ENCODE peak calls at places on chromosomes 4 and X, in eight cellular contexts. One of them, this sample, is unnamed.

GRCh38 chr4:87506974-87507701 is 22.0 kb downstream of the SPARCL1 start:
- DNase-seq in RCC 7860: no peak
- DNase-seq in effector CD4-positive, alpha-beta T cell: no peak
- DNase-seq in RWPE1: no peak
- DNase-seq in activated naive CD4-positive, alpha-beta T cell treated with anti-CD3 and anti-CD28 coated beads, Interleukin-2, amount 50 U/mL, for 16 hours: no peak
- DNase-seq in left ventricle myocardium inferior: no peak
- DNase-seq in type B pancreatic cell: no peak
- DNase-seq in islet precursor cell: no peak
- DNase-seq in this sample: no peak

GRCh38 chr4:17502764-17503163 is 9.1 kb downstream of the QDPR start:
- DNase-seq in RCC 7860: peak; percentile 88
- DNase-seq in effector CD4-positive, alpha-beta T cell: no peak
- DNase-seq in RWPE1: no peak
- DNase-seq in activated naive CD4-positive, alpha-beta T cell treated with anti-CD3 and anti-CD28 coated beads, Interleukin-2, amount 50 U/mL, for 16 hours: no peak
- DNase-seq in left ventricle myocardium inferior: no peak
- DNase-seq in type B pancreatic cell: no peak
- DNase-seq in islet precursor cell: no peak
- DNase-seq in this sample: peak; percentile 18

GRCh38 chr4:138439143-138439581 is 197.0 kb upstream of the SLC7A11 start:
- DNase-seq in RCC 7860: no peak
- DNase-seq in effector CD4-positive, alpha-beta T cell: no peak
- DNase-seq in RWPE1: no peak
- DNase-seq in activated naive CD4-positive, alpha-beta T cell treated with anti-CD3 and anti-CD28 coated beads, Interleukin-2, amount 50 U/mL, for 16 hours: no peak
- DNase-seq in left ventricle myocardium inferior: no peak
- DNase-seq in type B pancreatic cell: no peak
- DNase-seq in islet precursor cell: no peak
- DNase-seq in this sample: no peak

GRCh38 chr4:74120086-74120485 is 21.1 kb upstream of the CXCL2 start:
- DNase-seq in RCC 7860: no peak
- DNase-seq in effector CD4-positive, alpha-beta T cell: no peak
- DNase-seq in RWPE1: no peak
- DNase-seq in activated naive CD4-positive, alpha-beta T cell treated with anti-CD3 and anti-CD28 coated beads, Interleukin-2, amount 50 U/mL, for 16 hours: no peak
- DNase-seq in left ventricle myocardium inferior: no peak
- DNase-seq in type B pancreatic cell: no peak
- DNase-seq in islet precursor cell: no peak
- DNase-seq in this sample: no peak

GRCh38 chr4:30716158-30716557 is 4.0 kb upstream of the PCDH7 start:
- DNase-seq in RCC 7860: peak; percentile 40
- DNase-seq in effector CD4-positive, alpha-beta T cell: no peak
- DNase-seq in RWPE1: peak; percentile 23
- DNase-seq in activated naive CD4-positive, alpha-beta T cell treated with anti-CD3 and anti-CD28 coated beads, Interleukin-2, amount 50 U/mL, for 16 hours: no peak
- DNase-seq in left ventricle myocardium inferior: no peak
- DNase-seq in type B pancreatic cell: no peak
- DNase-seq in islet precursor cell: no peak
- DNase-seq in this sample: peak; percentile 57

GRCh38 chrX:40867352-40867751 is 132.0 kb upstream of the MED14 start:
- DNase-seq in RCC 7860: peak; percentile 53
- DNase-seq in effector CD4-positive, alpha-beta T cell: no peak
- DNase-seq in RWPE1: peak; percentile 80
- DNase-seq in activated naive CD4-positive, alpha-beta T cell treated with anti-CD3 and anti-CD28 coated beads, Interleukin-2, amount 50 U/mL, for 16 hours: no peak
- DNase-seq in left ventricle myocardium inferior: no peak
- DNase-seq in type B pancreatic cell: no peak
- DNase-seq in islet precursor cell: peak; percentile 71
- DNase-seq in this sample: peak; percentile 33

GRCh38 chr4:157575339-157575738 is 354.8 kb downstream of the GRIA2 start:
- DNase-seq in RCC 7860: no peak
- DNase-seq in effector CD4-positive, alpha-beta T cell: no peak
- DNase-seq in RWPE1: no peak
- DNase-seq in activated naive CD4-positive, alpha-beta T cell treated with anti-CD3 and anti-CD28 coated beads, Interleukin-2, amount 50 U/mL, for 16 hours: no peak
- DNase-seq in left ventricle myocardium inferior: no peak
- DNase-seq in type B pancreatic cell: no peak
- DNase-seq in islet precursor cell: no peak
- DNase-seq in this sample: no peak

GRCh38 chrX:16786791-16787735 is 797 bp downstream of the TXLNG start:
- DNase-seq in RCC 7860: no peak
- DNase-seq in effector CD4-positive, alpha-beta T cell: peak; percentile 32
- DNase-seq in RWPE1: no peak
- DNase-seq in activated naive CD4-positive, alpha-beta T cell treated with anti-CD3 and anti-CD28 coated beads, Interleukin-2, amount 50 U/mL, for 16 hours: peak; percentile 52
- DNase-seq in left ventricle myocardium inferior: no peak
- DNase-seq in type B pancreatic cell: no peak
- DNase-seq in islet precursor cell: peak; percentile 53
- DNase-seq in this sample: no peak

GRCh38 chrX:397575-397974 is 10.9 kb upstream of the PPP2R3B start:
- DNase-seq in RCC 7860: no peak
- DNase-seq in effector CD4-positive, alpha-beta T cell: no peak
- DNase-seq in RWPE1: no peak
- DNase-seq in activated naive CD4-positive, alpha-beta T cell treated with anti-CD3 and anti-CD28 coated beads, Interleukin-2, amount 50 U/mL, for 16 hours: no peak
- DNase-seq in left ventricle myocardium inferior: peak; percentile 38
- DNase-seq in type B pancreatic cell: no peak
- DNase-seq in islet precursor cell: peak; percentile 86
- DNase-seq in this sample: no peak

GRCh38 chr4:61406677-61407076 is 206.6 kb downstream of the ADGRL3 start:
- DNase-seq in RCC 7860: no peak
- DNase-seq in effector CD4-positive, alpha-beta T cell: no peak
- DNase-seq in RWPE1: no peak
- DNase-seq in activated naive CD4-positive, alpha-beta T cell treated with anti-CD3 and anti-CD28 coated beads, Interleukin-2, amount 50 U/mL, for 16 hours: no peak
- DNase-seq in left ventricle myocardium inferior: no peak
- DNase-seq in type B pancreatic cell: no peak
- DNase-seq in islet precursor cell: no peak
- DNase-seq in this sample: no peak

GRCh38 chrX:115690554-115691216 is 129.7 kb downstream of the PLS3 start:
- DNase-seq in RCC 7860: peak; percentile 7
- DNase-seq in effector CD4-positive, alpha-beta T cell: peak; percentile 23
- DNase-seq in RWPE1: peak; percentile 32
- DNase-seq in activated naive CD4-positive, alpha-beta T cell treated with anti-CD3 and anti-CD28 coated beads, Interleukin-2, amount 50 U/mL, for 16 hours: peak; percentile 21
- DNase-seq in left ventricle myocardium inferior: no peak
- DNase-seq in type B pancreatic cell: peak; percentile 74
- DNase-seq in islet precursor cell: peak; percentile 88
- DNase-seq in this sample: peak; percentile 62

GRCh38 chr4:6480532-6481088 is 8.2 kb upstream of the PPP2R2C start:
- DNase-seq in RCC 7860: peak; percentile 67
- DNase-seq in effector CD4-positive, alpha-beta T cell: no peak
- DNase-seq in RWPE1: no peak
- DNase-seq in activated naive CD4-positive, alpha-beta T cell treated with anti-CD3 and anti-CD28 coated beads, Interleukin-2, amount 50 U/mL, for 16 hours: no peak
- DNase-seq in left ventricle myocardium inferior: no peak
- DNase-seq in type B pancreatic cell: no peak
- DNase-seq in islet precursor cell: peak; percentile 24
- DNase-seq in this sample: peak; percentile 29

GRCh38 chr4:79399076-79399475 is 9.0 kb downstream of the GK2 start:
- DNase-seq in RCC 7860: no peak
- DNase-seq in effector CD4-positive, alpha-beta T cell: no peak
- DNase-seq in RWPE1: no peak
- DNase-seq in activated naive CD4-positive, alpha-beta T cell treated with anti-CD3 and anti-CD28 coated beads, Interleukin-2, amount 50 U/mL, for 16 hours: no peak
- DNase-seq in left ventricle myocardium inferior: no peak
- DNase-seq in type B pancreatic cell: no peak
- DNase-seq in islet precursor cell: no peak
- DNase-seq in this sample: no peak

GRCh38 chrX:48493890-48494364 is 14.9 kb upstream of the PORCN start:
- DNase-seq in RCC 7860: no peak
- DNase-seq in effector CD4-positive, alpha-beta T cell: no peak
- DNase-seq in RWPE1: no peak
- DNase-seq in activated naive CD4-positive, alpha-beta T cell treated with anti-CD3 and anti-CD28 coated beads, Interleukin-2, amount 50 U/mL, for 16 hours: no peak
- DNase-seq in left ventricle myocardium inferior: no peak
- DNase-seq in type B pancreatic cell: no peak
- DNase-seq in islet precursor cell: peak; percentile 85
- DNase-seq in this sample: peak; percentile 74

GRCh38 chrX:124194903-124195302 is 137.6 kb upstream of the TEX13D start:
- DNase-seq in RCC 7860: no peak
- DNase-seq in effector CD4-positive, alpha-beta T cell: no peak
- DNase-seq in RWPE1: no peak
- DNase-seq in activated naive CD4-positive, alpha-beta T cell treated with anti-CD3 and anti-CD28 coated beads, Interleukin-2, amount 50 U/mL, for 16 hours: no peak
- DNase-seq in left ventricle myocardium inferior: no peak
- DNase-seq in type B pancreatic cell: no peak
- DNase-seq in islet precursor cell: no peak
- DNase-seq in this sample: no peak

GRCh38 chrX:66045894-66046293 is 6.0 kb upstream of the VSIG4 start:
- DNase-seq in RCC 7860: no peak
- DNase-seq in effector CD4-positive, alpha-beta T cell: no peak
- DNase-seq in RWPE1: no peak
- DNase-seq in activated naive CD4-positive, alpha-beta T cell treated with anti-CD3 and anti-CD28 coated beads, Interleukin-2, amount 50 U/mL, for 16 hours: no peak
- DNase-seq in left ventricle myocardium inferior: no peak
- DNase-seq in type B pancreatic cell: no peak
- DNase-seq in islet precursor cell: no peak
- DNase-seq in this sample: no peak

GRCh38 chrX:18173494-18174180 is 47.0 kb downstream of the BEND2 start:
- DNase-seq in RCC 7860: no peak
- DNase-seq in effector CD4-positive, alpha-beta T cell: no peak
- DNase-seq in RWPE1: no peak
- DNase-seq in activated naive CD4-positive, alpha-beta T cell treated with anti-CD3 and anti-CD28 coated beads, Interleukin-2, amount 50 U/mL, for 16 hours: no peak
- DNase-seq in left ventricle myocardium inferior: peak; percentile 38
- DNase-seq in type B pancreatic cell: no peak
- DNase-seq in islet precursor cell: no peak
- DNase-seq in this sample: no peak

GRCh38 chr4:165369522-165369921 is 9.3 kb upstream of the CPE start:
- DNase-seq in RCC 7860: no peak
- DNase-seq in effector CD4-positive, alpha-beta T cell: no peak
- DNase-seq in RWPE1: no peak
- DNase-seq in activated naive CD4-positive, alpha-beta T cell treated with anti-CD3 and anti-CD28 coated beads, Interleukin-2, amount 50 U/mL, for 16 hours: no peak
- DNase-seq in left ventricle myocardium inferior: no peak
- DNase-seq in type B pancreatic cell: no peak
- DNase-seq in islet precursor cell: no peak
- DNase-seq in this sample: no peak

GRCh38 chrX:16711219-16712115 is 1.0 kb downstream of the CTPS2 start:
- DNase-seq in RCC 7860: no peak
- DNase-seq in effector CD4-positive, alpha-beta T cell: no peak
- DNase-seq in RWPE1: peak; percentile 5
- DNase-seq in activated naive CD4-positive, alpha-beta T cell treated with anti-CD3 and anti-CD28 coated beads, Interleukin-2, amount 50 U/mL, for 16 hours: peak; percentile 7
- DNase-seq in left ventricle myocardium inferior: peak; percentile 16
- DNase-seq in type B pancreatic cell: no peak
- DNase-seq in islet precursor cell: no peak
- DNase-seq in this sample: no peak

GRCh38 chr4:76275486-76276126 is 24.1 kb downstream of the FAM47E start:
- DNase-seq in RCC 7860: no peak
- DNase-seq in effector CD4-positive, alpha-beta T cell: no peak
- DNase-seq in RWPE1: no peak
- DNase-seq in activated naive CD4-positive, alpha-beta T cell treated with anti-CD3 and anti-CD28 coated beads, Interleukin-2, amount 50 U/mL, for 16 hours: no peak
- DNase-seq in left ventricle myocardium inferior: no peak
- DNase-seq in type B pancreatic cell: no peak
- DNase-seq in islet precursor cell: no peak
- DNase-seq in this sample: no peak

GRCh38 chr4:135238940-135239339 is 1037.4 kb upstream of the PABPC4L start:
- DNase-seq in RCC 7860: no peak
- DNase-seq in effector CD4-positive, alpha-beta T cell: no peak
- DNase-seq in RWPE1: no peak
- DNase-seq in activated naive CD4-positive, alpha-beta T cell treated with anti-CD3 and anti-CD28 coated beads, Interleukin-2, amount 50 U/mL, for 16 hours: no peak
- DNase-seq in left ventricle myocardium inferior: no peak
- DNase-seq in type B pancreatic cell: no peak
- DNase-seq in islet precursor cell: no peak
- DNase-seq in this sample: no peak

GRCh38 chrX:103254171-103254824 is 657 bp downstream of the TCEAL8 start:
- DNase-seq in RCC 7860: no peak
- DNase-seq in effector CD4-positive, alpha-beta T cell: no peak
- DNase-seq in RWPE1: peak; percentile 41
- DNase-seq in activated naive CD4-positive, alpha-beta T cell treated with anti-CD3 and anti-CD28 coated beads, Interleukin-2, amount 50 U/mL, for 16 hours: peak; percentile 26
- DNase-seq in left ventricle myocardium inferior: peak; percentile 26
- DNase-seq in type B pancreatic cell: no peak
- DNase-seq in islet precursor cell: peak; percentile 98
- DNase-seq in this sample: peak; percentile 75

GRCh38 chrX:140949231-140949630 is 53.2 kb upstream of the SPANXB1 start:
- DNase-seq in RCC 7860: no peak
- DNase-seq in effector CD4-positive, alpha-beta T cell: no peak
- DNase-seq in RWPE1: peak; percentile 1
- DNase-seq in activated naive CD4-positive, alpha-beta T cell treated with anti-CD3 and anti-CD28 coated beads, Interleukin-2, amount 50 U/mL, for 16 hours: no peak
- DNase-seq in left ventricle myocardium inferior: no peak
- DNase-seq in type B pancreatic cell: no peak
- DNase-seq in islet precursor cell: no peak
- DNase-seq in this sample: peak; percentile 51

GRCh38 chrX:95059909-95060308 is 1385.9 kb downstream of the FAM133A start:
- DNase-seq in RCC 7860: no peak
- DNase-seq in effector CD4-positive, alpha-beta T cell: no peak
- DNase-seq in RWPE1: no peak
- DNase-seq in activated naive CD4-positive, alpha-beta T cell treated with anti-CD3 and anti-CD28 coated beads, Interleukin-2, amount 50 U/mL, for 16 hours: no peak
- DNase-seq in left ventricle myocardium inferior: no peak
- DNase-seq in type B pancreatic cell: no peak
- DNase-seq in islet precursor cell: no peak
- DNase-seq in this sample: no peak

GRCh38 chr4:57043304-57044251 is 64.9 kb downstream of the POLR2B start:
- DNase-seq in RCC 7860: no peak
- DNase-seq in effector CD4-positive, alpha-beta T cell: no peak
- DNase-seq in RWPE1: no peak
- DNase-seq in activated naive CD4-positive, alpha-beta T cell treated with anti-CD3 and anti-CD28 coated beads, Interleukin-2, amount 50 U/mL, for 16 hours: no peak
- DNase-seq in left ventricle myocardium inferior: no peak
- DNase-seq in type B pancreatic cell: no peak
- DNase-seq in islet precursor cell: peak; percentile 82
- DNase-seq in this sample: no peak

GRCh38 chr4:118351851-118352827 is 664 bp downstream of the PRSS12 start:
- DNase-seq in RCC 7860: no peak
- DNase-seq in effector CD4-positive, alpha-beta T cell: no peak
- DNase-seq in RWPE1: peak; percentile 7
- DNase-seq in activated naive CD4-positive, alpha-beta T cell treated with anti-CD3 and anti-CD28 coated beads, Interleukin-2, amount 50 U/mL, for 16 hours: no peak
- DNase-seq in left ventricle myocardium inferior: no peak
- DNase-seq in type B pancreatic cell: peak; percentile 75
- DNase-seq in islet precursor cell: peak; percentile 84
- DNase-seq in this sample: peak; percentile 5

GRCh38 chrX:10199212-10199611 is 42.4 kb downstream of the CLCN4 start:
- DNase-seq in RCC 7860: no peak
- DNase-seq in effector CD4-positive, alpha-beta T cell: no peak
- DNase-seq in RWPE1: no peak
- DNase-seq in activated naive CD4-positive, alpha-beta T cell treated with anti-CD3 and anti-CD28 coated beads, Interleukin-2, amount 50 U/mL, for 16 hours: no peak
- DNase-seq in left ventricle myocardium inferior: peak; percentile 29
- DNase-seq in type B pancreatic cell: no peak
- DNase-seq in islet precursor cell: no peak
- DNase-seq in this sample: no peak

GRCh38 chrX:39484159-39484558 is 613.6 kb downstream of the BCOR start:
- DNase-seq in RCC 7860: no peak
- DNase-seq in effector CD4-positive, alpha-beta T cell: no peak
- DNase-seq in RWPE1: no peak
- DNase-seq in activated naive CD4-positive, alpha-beta T cell treated with anti-CD3 and anti-CD28 coated beads, Interleukin-2, amount 50 U/mL, for 16 hours: no peak
- DNase-seq in left ventricle myocardium inferior: no peak
- DNase-seq in type B pancreatic cell: no peak
- DNase-seq in islet precursor cell: no peak
- DNase-seq in this sample: no peak

GRCh38 chr4:102734591-102735385 is 26.0 kb downstream of the MANBA start:
- DNase-seq in RCC 7860: peak; percentile 61
- DNase-seq in effector CD4-positive, alpha-beta T cell: no peak
- DNase-seq in RWPE1: no peak
- DNase-seq in activated naive CD4-positive, alpha-beta T cell treated with anti-CD3 and anti-CD28 coated beads, Interleukin-2, amount 50 U/mL, for 16 hours: no peak
- DNase-seq in left ventricle myocardium inferior: no peak
- DNase-seq in type B pancreatic cell: no peak
- DNase-seq in islet precursor cell: no peak
- DNase-seq in this sample: peak; percentile 17

GRCh38 chr4:8185280-8185679 is 13.8 kb upstream of the SH3TC1 start:
- DNase-seq in RCC 7860: peak; percentile 6
- DNase-seq in effector CD4-positive, alpha-beta T cell: no peak
- DNase-seq in RWPE1: peak; percentile 56
- DNase-seq in activated naive CD4-positive, alpha-beta T cell treated with anti-CD3 and anti-CD28 coated beads, Interleukin-2, amount 50 U/mL, for 16 hours: no peak
- DNase-seq in left ventricle myocardium inferior: no peak
- DNase-seq in type B pancreatic cell: no peak
- DNase-seq in islet precursor cell: no peak
- DNase-seq in this sample: no peak